ENCODE peak calls at places on chromosomes 4 and X, in five cellular contexts. One of them, this sample, is unnamed.

GRCh38 chr4:38313999-38314561 is 349.9 kb upstream of the KLF3 start:
- DNase-seq in caudate nucleus: no peak
- DNase-seq in NCI-H1694 treated with DMSO at 0.1 percent for 48 hours: no peak
- DNase-seq in NCI-H1092 treated with DMSO at 0.1 percent for 48 hours: no peak
- DNase-seq in sciatic nerve: no peak
- DNase-seq in this sample: no peak

GRCh38 chr4:45580306-45580705 is 543.5 kb downstream of the GABRG1 start:
- DNase-seq in caudate nucleus: no peak
- DNase-seq in NCI-H1694 treated with DMSO at 0.1 percent for 48 hours: peak
- DNase-seq in NCI-H1092 treated with DMSO at 0.1 percent for 48 hours: no peak
- DNase-seq in sciatic nerve: no peak
- DNase-seq in this sample: no peak

GRCh38 chr4:40672528-40673522 is 43.2 kb upstream of the RBM47 start:
- DNase-seq in caudate nucleus: peak
- DNase-seq in NCI-H1694 treated with DMSO at 0.1 percent for 48 hours: peak
- DNase-seq in NCI-H1092 treated with DMSO at 0.1 percent for 48 hours: no peak
- DNase-seq in sciatic nerve: peak
- DNase-seq in this sample: no peak

GRCh38 chr4:13766722-13767495 is 139.4 kb upstream of the BOD1L1 start:
- DNase-seq in caudate nucleus: no peak
- DNase-seq in NCI-H1694 treated with DMSO at 0.1 percent for 48 hours: peak
- DNase-seq in NCI-H1092 treated with DMSO at 0.1 percent for 48 hours: no peak
- DNase-seq in sciatic nerve: no peak
- DNase-seq in this sample: no peak

GRCh38 chr4:186904104-186904503 is 180.4 kb upstream of the FAT1 start:
- DNase-seq in caudate nucleus: no peak
- DNase-seq in NCI-H1694 treated with DMSO at 0.1 percent for 48 hours: no peak
- DNase-seq in NCI-H1092 treated with DMSO at 0.1 percent for 48 hours: no peak
- DNase-seq in sciatic nerve: no peak
- DNase-seq in this sample: no peak

GRCh38 chr4:125991398-125991797 is 676.6 kb downstream of the FAT4 start:
- DNase-seq in caudate nucleus: no peak
- DNase-seq in NCI-H1694 treated with DMSO at 0.1 percent for 48 hours: no peak
- DNase-seq in NCI-H1092 treated with DMSO at 0.1 percent for 48 hours: no peak
- DNase-seq in sciatic nerve: no peak
- DNase-seq in this sample: no peak

GRCh38 chr4:126526335-126526734 is 1106.4 kb upstream of the INTU start:
- DNase-seq in caudate nucleus: no peak
- DNase-seq in NCI-H1694 treated with DMSO at 0.1 percent for 48 hours: no peak
- DNase-seq in NCI-H1092 treated with DMSO at 0.1 percent for 48 hours: no peak
- DNase-seq in sciatic nerve: no peak
- DNase-seq in this sample: no peak

GRCh38 chrX:71301195-71301924 is at the start of gene ITGB1BP2:
- DNase-seq in caudate nucleus: no peak
- DNase-seq in NCI-H1694 treated with DMSO at 0.1 percent for 48 hours: no peak
- DNase-seq in NCI-H1092 treated with DMSO at 0.1 percent for 48 hours: no peak
- DNase-seq in sciatic nerve: no peak
- DNase-seq in this sample: peak

GRCh38 chr4:97866821-97867556 is 276.3 kb downstream of the STPG2 start:
- DNase-seq in caudate nucleus: no peak
- DNase-seq in NCI-H1694 treated with DMSO at 0.1 percent for 48 hours: no peak
- DNase-seq in NCI-H1092 treated with DMSO at 0.1 percent for 48 hours: no peak
- DNase-seq in sciatic nerve: no peak
- DNase-seq in this sample: no peak

GRCh38 chr4:155822572-155822971 is 43.5 kb downstream of the ASIC5 start:
- DNase-seq in caudate nucleus: no peak
- DNase-seq in NCI-H1694 treated with DMSO at 0.1 percent for 48 hours: no peak
- DNase-seq in NCI-H1092 treated with DMSO at 0.1 percent for 48 hours: no peak
- DNase-seq in sciatic nerve: no peak
- DNase-seq in this sample: no peak

GRCh38 chr4:139611391-139611790 is 54.2 kb upstream of the MGST2 start:
- DNase-seq in caudate nucleus: no peak
- DNase-seq in NCI-H1694 treated with DMSO at 0.1 percent for 48 hours: no peak
- DNase-seq in NCI-H1092 treated with DMSO at 0.1 percent for 48 hours: peak
- DNase-seq in sciatic nerve: no peak
- DNase-seq in this sample: no peak

This sample was measured in aorta.